ENCODE peak calls at places on chromosomes 5 and 9, in nine cellular contexts. One of them, this sample, is unnamed.

GRCh38 chr5:175700991-175701390 is 43.1 kb downstream of the HRH2 start:
- DNase-seq in brain microvascular endothelial cell: peak; percentile 4
- DNase-seq in transverse colon: no peak
- DNase-seq in right lobe of liver: no peak
- DNase-seq in body of pancreas: no peak
- DNase-seq in fibroblast of lung: no peak
- DNase-seq in A549: peak; percentile 25
- DNase-seq in BE2C: no peak
- DNase-seq in left ventricle myocardium inferior: no peak
- DNase-seq in this sample: no peak

GRCh38 chr5:135832263-135832555 is 2.3 kb upstream of the SLC25A48 start:
- DNase-seq in right lobe of liver: no peak
- DNase-seq in BE2C: no peak
- DNase-seq in brain microvascular endothelial cell: no peak
- DNase-seq in left ventricle myocardium inferior: no peak
- DNase-seq in A549: no peak
- DNase-seq in body of pancreas: no peak
- DNase-seq in fibroblast of lung: no peak
- DNase-seq in transverse colon: no peak
- DNase-seq in this sample: peak; percentile 60

GRCh38 chr9:14908221-14909206 is 1.7 kb downstream of the FREM1 start:
- DNase-seq in fibroblast of lung: no peak
- DNase-seq in BE2C: no peak
- DNase-seq in left ventricle myocardium inferior: no peak
- DNase-seq in body of pancreas: peak; percentile 65
- DNase-seq in brain microvascular endothelial cell: no peak
- DNase-seq in right lobe of liver: no peak
- DNase-seq in transverse colon: no peak
- DNase-seq in A549: no peak
- DNase-seq in this sample: no peak

GRCh38 chr9:4099961-4100360 is 199.9 kb downstream of the GLIS3 start:
- DNase-seq in body of pancreas: no peak
- DNase-seq in right lobe of liver: no peak
- DNase-seq in left ventricle myocardium inferior: no peak
- DNase-seq in A549: no peak
- DNase-seq in transverse colon: no peak
- DNase-seq in BE2C: no peak
- DNase-seq in fibroblast of lung: peak; percentile 68
- DNase-seq in brain microvascular endothelial cell: no peak
- DNase-seq in this sample: no peak

GRCh38 chr9:36999728-37000333 is 34.2 kb downstream of the PAX5 start:
- DNase-seq in brain microvascular endothelial cell: no peak
- DNase-seq in BE2C: no peak
- DNase-seq in fibroblast of lung: no peak
- DNase-seq in A549: no peak
- DNase-seq in left ventricle myocardium inferior: no peak
- DNase-seq in body of pancreas: no peak
- DNase-seq in transverse colon: no peak
- DNase-seq in right lobe of liver: no peak
- DNase-seq in this sample: no peak

GRCh38 chr9:79104951-79105350 is 466.8 kb upstream of the TLE4 start:
- DNase-seq in body of pancreas: no peak
- DNase-seq in BE2C: no peak
- DNase-seq in left ventricle myocardium inferior: no peak
- DNase-seq in A549: no peak
- DNase-seq in fibroblast of lung: no peak
- DNase-seq in right lobe of liver: no peak
- DNase-seq in brain microvascular endothelial cell: no peak
- DNase-seq in transverse colon: no peak
- DNase-seq in this sample: no peak

GRCh38 chr9:72441296-72442211 is 76.5 kb upstream of the ZFAND5 start:
- DNase-seq in brain microvascular endothelial cell: peak; percentile 64
- DNase-seq in fibroblast of lung: no peak
- DNase-seq in A549: peak; percentile 40
- DNase-seq in BE2C: no peak
- DNase-seq in body of pancreas: no peak
- DNase-seq in right lobe of liver: no peak
- DNase-seq in transverse colon: no peak
- DNase-seq in left ventricle myocardium inferior: no peak
- DNase-seq in this sample: no peak

GRCh38 chr5:139474815-139475791 is 4.3 kb downstream of the SMIM33 start:
- DNase-seq in transverse colon: peak; percentile 39
- DNase-seq in A549: no peak
- DNase-seq in BE2C: no peak
- DNase-seq in left ventricle myocardium inferior: no peak
- DNase-seq in body of pancreas: no peak
- DNase-seq in brain microvascular endothelial cell: no peak
- DNase-seq in fibroblast of lung: peak; percentile 89
- DNase-seq in right lobe of liver: no peak
- DNase-seq in this sample: no peak

GRCh38 chr9:20683351-20684034 is 566 bp upstream of the FOCAD start:
- DNase-seq in A549: peak; percentile 45
- DNase-seq in right lobe of liver: peak; percentile 42
- DNase-seq in fibroblast of lung: peak; percentile 75
- DNase-seq in brain microvascular endothelial cell: peak; percentile 69
- DNase-seq in body of pancreas: peak; percentile 65
- DNase-seq in BE2C: peak; percentile 35
- DNase-seq in left ventricle myocardium inferior: peak; percentile 54
- DNase-seq in transverse colon: peak; percentile 57
- DNase-seq in this sample: no peak

GRCh38 chr5:101643793-101644192 is 652.3 kb downstream of the SLCO4C1 start:
- DNase-seq in A549: no peak
- DNase-seq in right lobe of liver: no peak
- DNase-seq in body of pancreas: no peak
- DNase-seq in fibroblast of lung: peak; percentile 1
- DNase-seq in BE2C: no peak
- DNase-seq in brain microvascular endothelial cell: no peak
- DNase-seq in left ventricle myocardium inferior: no peak
- DNase-seq in transverse colon: no peak
- DNase-seq in this sample: no peak

GRCh38 chr5:126365446-126366198 is 57.6 kb upstream of the GRAMD2B start:
- DNase-seq in left ventricle myocardium inferior: no peak
- DNase-seq in right lobe of liver: no peak
- DNase-seq in transverse colon: no peak
- DNase-seq in body of pancreas: peak; percentile 58
- DNase-seq in fibroblast of lung: peak; percentile 79
- DNase-seq in brain microvascular endothelial cell: no peak
- DNase-seq in A549: no peak
- DNase-seq in BE2C: no peak
- DNase-seq in this sample: no peak

GRCh38 chr9:20990867-20991266 is 40.6 kb downstream of the HACD4 start:
- DNase-seq in BE2C: no peak
- DNase-seq in A549: no peak
- DNase-seq in body of pancreas: no peak
- DNase-seq in fibroblast of lung: no peak
- DNase-seq in right lobe of liver: no peak
- DNase-seq in left ventricle myocardium inferior: no peak
- DNase-seq in brain microvascular endothelial cell: no peak
- DNase-seq in transverse colon: no peak
- DNase-seq in this sample: no peak

GRCh38 chr9:5429873-5430564 is 7.7 kb downstream of the PLGRKT start:
- DNase-seq in right lobe of liver: no peak
- DNase-seq in A549: no peak
- DNase-seq in body of pancreas: no peak
- DNase-seq in fibroblast of lung: no peak
- DNase-seq in transverse colon: no peak
- DNase-seq in left ventricle myocardium inferior: no peak
- DNase-seq in BE2C: no peak
- DNase-seq in brain microvascular endothelial cell: no peak
- DNase-seq in this sample: no peak

GRCh38 chr9:20658677-20659473 is 25.2 kb upstream of the FOCAD start:
- DNase-seq in A549: peak; percentile 31
- DNase-seq in body of pancreas: no peak
- DNase-seq in brain microvascular endothelial cell: no peak
- DNase-seq in fibroblast of lung: peak; percentile 10
- DNase-seq in right lobe of liver: no peak
- DNase-seq in BE2C: no peak
- DNase-seq in transverse colon: no peak
- DNase-seq in left ventricle myocardium inferior: no peak
- DNase-seq in this sample: no peak

GRCh38 chr9:95505676-95506437 is 10.9 kb downstream of the PTCH1 start:
- DNase-seq in body of pancreas: peak; percentile 72
- DNase-seq in transverse colon: peak; percentile 61
- DNase-seq in right lobe of liver: peak; percentile 43
- DNase-seq in fibroblast of lung: peak; percentile 75
- DNase-seq in brain microvascular endothelial cell: no peak
- DNase-seq in left ventricle myocardium inferior: peak; percentile 57
- DNase-seq in BE2C: peak; percentile 76
- DNase-seq in A549: peak; percentile 31
- DNase-seq in this sample: no peak

GRCh38 chr9:16413509-16414016 is 456.9 kb downstream of the BNC2 start:
- DNase-seq in right lobe of liver: no peak
- DNase-seq in fibroblast of lung: peak; percentile 99
- DNase-seq in transverse colon: no peak
- DNase-seq in BE2C: no peak
- DNase-seq in body of pancreas: no peak
- DNase-seq in A549: peak; percentile 99
- DNase-seq in left ventricle myocardium inferior: no peak
- DNase-seq in brain microvascular endothelial cell: peak; percentile 95
- DNase-seq in this sample: no peak

GRCh38 chr9:100129772-100130171 is 30.7 kb downstream of the INVS start:
- DNase-seq in fibroblast of lung: no peak
- DNase-seq in brain microvascular endothelial cell: no peak
- DNase-seq in A549: no peak
- DNase-seq in body of pancreas: no peak
- DNase-seq in right lobe of liver: no peak
- DNase-seq in BE2C: no peak
- DNase-seq in left ventricle myocardium inferior: no peak
- DNase-seq in transverse colon: no peak
- DNase-seq in this sample: no peak

GRCh38 chr5:171920765-171921391 is 85.6 kb downstream of the FBXW11 start:
- DNase-seq in fibroblast of lung: no peak
- DNase-seq in BE2C: no peak
- DNase-seq in brain microvascular endothelial cell: no peak
- DNase-seq in A549: no peak
- DNase-seq in right lobe of liver: no peak
- DNase-seq in left ventricle myocardium inferior: no peak
- DNase-seq in transverse colon: no peak
- DNase-seq in body of pancreas: no peak
- DNase-seq in this sample: no peak

GRCh38 chr5:88145603-88146467 is 122.8 kb downstream of the TMEM161B start:
- DNase-seq in fibroblast of lung: peak; percentile 9
- DNase-seq in transverse colon: no peak
- DNase-seq in A549: no peak
- DNase-seq in body of pancreas: peak; percentile 8
- DNase-seq in brain microvascular endothelial cell: no peak
- DNase-seq in right lobe of liver: no peak
- DNase-seq in left ventricle myocardium inferior: no peak
- DNase-seq in BE2C: no peak
- DNase-seq in this sample: no peak

GRCh38 chr5:92775711-92776615 is 805.1 kb downstream of the NR2F1-AS1 start:
- DNase-seq in transverse colon: no peak
- DNase-seq in BE2C: no peak
- DNase-seq in fibroblast of lung: no peak
- DNase-seq in right lobe of liver: no peak
- DNase-seq in left ventricle myocardium inferior: no peak
- DNase-seq in A549: no peak
- DNase-seq in body of pancreas: no peak
- DNase-seq in brain microvascular endothelial cell: no peak
- DNase-seq in this sample: no peak

DNA sequence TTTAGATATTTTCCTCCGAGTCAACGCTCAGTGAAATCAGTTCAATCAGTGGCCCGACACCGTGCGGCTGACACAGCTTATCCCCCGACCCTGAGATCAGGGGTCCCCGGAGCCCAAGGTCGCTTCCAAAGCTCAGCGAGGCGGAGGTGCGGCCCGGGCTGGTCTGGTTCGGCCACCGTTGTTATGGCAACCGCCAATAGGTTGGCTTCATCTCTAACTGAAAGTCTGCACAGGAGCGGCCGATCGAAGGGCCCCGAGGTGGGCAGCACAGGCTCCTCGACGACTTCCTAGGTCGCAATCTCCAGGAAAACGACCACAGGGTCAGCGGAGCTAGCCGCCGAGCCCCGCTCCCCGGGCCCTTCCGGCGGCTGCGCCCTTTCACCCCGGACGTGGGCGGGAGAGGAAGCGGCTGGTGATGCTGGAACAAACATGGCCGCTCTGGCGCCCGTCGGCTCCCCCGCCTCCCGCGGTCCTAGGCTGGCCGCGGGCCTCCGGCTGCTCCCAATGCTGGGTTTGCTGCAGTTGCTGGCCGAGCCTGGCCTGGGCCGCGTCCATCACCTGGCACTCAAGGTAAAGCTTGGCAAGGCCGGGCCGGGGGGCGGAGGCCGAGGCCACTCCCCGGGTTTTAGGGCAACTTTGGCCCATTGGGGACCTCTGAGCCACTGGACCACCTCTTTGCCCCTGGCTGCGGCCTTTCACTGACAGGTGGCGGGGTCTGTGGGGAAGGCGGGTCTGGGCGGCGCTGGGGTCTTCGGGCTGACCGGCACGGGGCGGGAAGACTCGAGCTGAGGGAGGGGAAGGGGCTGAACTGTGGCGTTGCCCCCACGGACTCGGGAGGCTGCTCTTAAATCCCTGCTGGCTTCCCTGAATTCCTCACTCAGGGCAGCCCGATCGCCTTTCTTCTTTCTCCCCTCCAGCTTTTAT is at the start of gene GPR107:
- DNase-seq in transverse colon: peak; percentile 82
- DNase-seq in BE2C: peak; percentile 83
- DNase-seq in A549: peak; percentile 67
- DNase-seq in brain microvascular endothelial cell: peak; percentile 57
- DNase-seq in right lobe of liver: peak; percentile 86
- DNase-seq in fibroblast of lung: peak; percentile 64
- DNase-seq in left ventricle myocardium inferior: peak; percentile 83
- DNase-seq in body of pancreas: peak; percentile 75
- DNase-seq in this sample: no peak
- TF ChIP-seq CTCF in transverse colon: no peak
- TF ChIP-seq CTCF in BE2C: no peak
- TF ChIP-seq CTCF in A549: no peak
- TF ChIP-seq CTCF in brain microvascular endothelial cell: no peak
- TF ChIP-seq CTCF in right lobe of liver: no peak
- TF ChIP-seq CTCF in fibroblast of lung: no peak
- TF ChIP-seq CTCF in left ventricle myocardium inferior: no peak
- TF ChIP-seq CTCF in body of pancreas: no peak
- TF ChIP-seq CTCF in this sample: peak; percentile 4

GRCh38 chr5:179343902-179344300 is 1.4 kb downstream of the ADAMTS2 start:
- DNase-seq in fibroblast of lung: peak; percentile 65
- DNase-seq in BE2C: peak; percentile 64
- DNase-seq in left ventricle myocardium inferior: no peak
- DNase-seq in brain microvascular endothelial cell: peak; percentile 27
- DNase-seq in A549: no peak
- DNase-seq in transverse colon: peak; percentile 21
- DNase-seq in right lobe of liver: peak; percentile 40
- DNase-seq in body of pancreas: peak; percentile 22
- DNase-seq in this sample: no peak
- TF ChIP-seq CTCF in fibroblast of lung: peak; percentile 46
- TF ChIP-seq CTCF in BE2C: peak; percentile 32
- TF ChIP-seq CTCF in left ventricle myocardium inferior: peak; percentile 52
- TF ChIP-seq CTCF in brain microvascular endothelial cell: peak; percentile 45
- TF ChIP-seq CTCF in A549: no peak
- TF ChIP-seq CTCF in transverse colon: peak; percentile 34
- TF ChIP-seq CTCF in right lobe of liver: peak; percentile 23
- TF ChIP-seq CTCF in body of pancreas: peak; percentile 3
- TF ChIP-seq CTCF in this sample: peak; percentile 79

GRCh38 chr5:6788956-6789649 is 75.9 kb downstream of the TENT4A start:
- DNase-seq in BE2C: no peak
- DNase-seq in right lobe of liver: no peak
- DNase-seq in body of pancreas: no peak
- DNase-seq in transverse colon: no peak
- DNase-seq in brain microvascular endothelial cell: no peak
- DNase-seq in fibroblast of lung: no peak
- DNase-seq in A549: no peak
- DNase-seq in left ventricle myocardium inferior: no peak
- DNase-seq in this sample: no peak
- TF ChIP-seq CTCF in BE2C: no peak
- TF ChIP-seq CTCF in right lobe of liver: no peak
- TF ChIP-seq CTCF in body of pancreas: no peak
- TF ChIP-seq CTCF in transverse colon: no peak
- TF ChIP-seq CTCF in brain microvascular endothelial cell: peak; percentile 2
- TF ChIP-seq CTCF in fibroblast of lung: no peak
- TF ChIP-seq CTCF in A549: no peak
- TF ChIP-seq CTCF in left ventricle myocardium inferior: no peak
- TF ChIP-seq CTCF in this sample: peak; percentile 30

GRCh38 chr9:126406075-126406675 is 79.5 kb downstream of the MVB12B start:
- DNase-seq in body of pancreas: no peak
- DNase-seq in BE2C: no peak
- DNase-seq in fibroblast of lung: no peak
- DNase-seq in A549: no peak
- DNase-seq in right lobe of liver: no peak
- DNase-seq in left ventricle myocardium inferior: no peak
- DNase-seq in transverse colon: no peak
- DNase-seq in brain microvascular endothelial cell: no peak
- DNase-seq in this sample: no peak
- TF ChIP-seq CTCF in body of pancreas: no peak
- TF ChIP-seq CTCF in BE2C: no peak
- TF ChIP-seq CTCF in fibroblast of lung: no peak
- TF ChIP-seq CTCF in A549: no peak
- TF ChIP-seq CTCF in right lobe of liver: no peak
- TF ChIP-seq CTCF in left ventricle myocardium inferior: no peak
- TF ChIP-seq CTCF in transverse colon: no peak
- TF ChIP-seq CTCF in brain microvascular endothelial cell: no peak
- TF ChIP-seq CTCF in this sample: no peak

This sample was measured in chondrocyte.